ENCODE peak calls at places on chromosome 10, in nine cellular contexts. One of them, this sample, is unnamed.

GRCh38 chr10:126618466-126618865 is 52.0 kb downstream of the C10orf90 start:
- DNase-seq in mesothelial cell of epicardium: no peak
- DNase-seq in PC-3: peak; percentile 19
- DNase-seq in AG09309: no peak
- DNase-seq in WTC11: no peak
- DNase-seq in Calu3: no peak
- DNase-seq in A549: no peak
- DNase-seq in HFF-Myc: no peak
- DNase-seq in cardiac muscle cell: no peak
- DNase-seq in this sample: no peak

GRCh38 chr10:51109821-51110533 is 35.7 kb downstream of the PRKG1 start:
- DNase-seq in mesothelial cell of epicardium: no peak
- DNase-seq in PC-3: peak; percentile 99
- DNase-seq in AG09309: peak; percentile 28
- DNase-seq in WTC11: no peak
- DNase-seq in Calu3: no peak
- DNase-seq in A549: no peak
- DNase-seq in HFF-Myc: no peak
- DNase-seq in cardiac muscle cell: no peak
- DNase-seq in this sample: peak; percentile 12

GRCh38 chr10:30854656-30855055 is 177.0 kb downstream of the ZNF438 start:
- DNase-seq in mesothelial cell of epicardium: no peak
- DNase-seq in PC-3: no peak
- DNase-seq in AG09309: no peak
- DNase-seq in WTC11: no peak
- DNase-seq in Calu3: no peak
- DNase-seq in A549: no peak
- DNase-seq in HFF-Myc: no peak
- DNase-seq in cardiac muscle cell: no peak
- DNase-seq in this sample: no peak

GRCh38 chr10:101625821-101626412 is 37.8 kb downstream of the DPCD start:
- DNase-seq in mesothelial cell of epicardium: no peak
- DNase-seq in PC-3: no peak
- DNase-seq in AG09309: no peak
- DNase-seq in WTC11: no peak
- DNase-seq in Calu3: no peak
- DNase-seq in A549: no peak
- DNase-seq in HFF-Myc: no peak
- DNase-seq in cardiac muscle cell: no peak
- DNase-seq in this sample: no peak

GRCh38 chr10:17038627-17039026 is 91.0 kb downstream of the CUBN start:
- DNase-seq in mesothelial cell of epicardium: no peak
- DNase-seq in PC-3: no peak
- DNase-seq in AG09309: peak; percentile 71
- DNase-seq in WTC11: no peak
- DNase-seq in Calu3: no peak
- DNase-seq in A549: no peak
- DNase-seq in HFF-Myc: no peak
- DNase-seq in cardiac muscle cell: no peak
- DNase-seq in this sample: peak; percentile 93

GRCh38 chr10:116490028-116490662 is 55.6 kb upstream of the PNLIP start:
- DNase-seq in mesothelial cell of epicardium: no peak
- DNase-seq in PC-3: peak; percentile 44
- DNase-seq in AG09309: no peak
- DNase-seq in WTC11: no peak
- DNase-seq in Calu3: no peak
- DNase-seq in A549: peak; percentile 15
- DNase-seq in HFF-Myc: peak; percentile 6
- DNase-seq in cardiac muscle cell: peak; percentile 53
- DNase-seq in this sample: no peak

GRCh38 chr10:114709966-114710365 is 51.9 kb upstream of the ABLIM1 start:
- DNase-seq in mesothelial cell of epicardium: no peak
- DNase-seq in PC-3: peak; percentile 35
- DNase-seq in AG09309: peak; percentile 57
- DNase-seq in WTC11: no peak
- DNase-seq in Calu3: no peak
- DNase-seq in A549: no peak
- DNase-seq in HFF-Myc: no peak
- DNase-seq in cardiac muscle cell: no peak
- DNase-seq in this sample: no peak

GRCh38 chr10:122551450-122551849 is 9.1 kb upstream of the DMBT1 start:
- DNase-seq in mesothelial cell of epicardium: no peak
- DNase-seq in PC-3: no peak
- DNase-seq in AG09309: no peak
- DNase-seq in WTC11: no peak
- DNase-seq in Calu3: no peak
- DNase-seq in A549: no peak
- DNase-seq in HFF-Myc: no peak
- DNase-seq in cardiac muscle cell: peak; percentile 41
- DNase-seq in this sample: no peak

GRCh38 chr10:120456626-120457430 is at the start of gene PLPP4:
- DNase-seq in mesothelial cell of epicardium: peak; percentile 64
- DNase-seq in PC-3: peak; percentile 53
- DNase-seq in AG09309: no peak
- DNase-seq in WTC11: peak; percentile 52
- DNase-seq in Calu3: peak; percentile 33
- DNase-seq in A549: no peak
- DNase-seq in HFF-Myc: no peak
- DNase-seq in cardiac muscle cell: peak; percentile 76
- DNase-seq in this sample: no peak

GRCh38 chr10:103153765-103154197 is 39.3 kb downstream of the NT5C2 start:
- DNase-seq in mesothelial cell of epicardium: no peak
- DNase-seq in PC-3: peak; percentile 31
- DNase-seq in AG09309: no peak
- DNase-seq in WTC11: no peak
- DNase-seq in Calu3: no peak
- DNase-seq in A549: no peak
- DNase-seq in HFF-Myc: no peak
- DNase-seq in cardiac muscle cell: no peak
- DNase-seq in this sample: no peak

GRCh38 chr10:72928798-72929197 is 25.8 kb downstream of the PLA2G12B start:
- DNase-seq in mesothelial cell of epicardium: no peak
- DNase-seq in PC-3: no peak
- DNase-seq in AG09309: no peak
- DNase-seq in WTC11: no peak
- DNase-seq in Calu3: no peak
- DNase-seq in A549: no peak
- DNase-seq in HFF-Myc: no peak
- DNase-seq in cardiac muscle cell: no peak
- DNase-seq in this sample: no peak
- TF ChIP-seq CTCF in mesothelial cell of epicardium: no peak
- TF ChIP-seq CTCF in PC-3: no peak
- TF ChIP-seq CTCF in AG09309: no peak
- TF ChIP-seq CTCF in WTC11: no peak
- TF ChIP-seq CTCF in Calu3: no peak
- TF ChIP-seq CTCF in A549: no peak
- TF ChIP-seq CTCF in HFF-Myc: no peak
- TF ChIP-seq CTCF in cardiac muscle cell: no peak
- TF ChIP-seq CTCF in this sample: no peak

DNA sequence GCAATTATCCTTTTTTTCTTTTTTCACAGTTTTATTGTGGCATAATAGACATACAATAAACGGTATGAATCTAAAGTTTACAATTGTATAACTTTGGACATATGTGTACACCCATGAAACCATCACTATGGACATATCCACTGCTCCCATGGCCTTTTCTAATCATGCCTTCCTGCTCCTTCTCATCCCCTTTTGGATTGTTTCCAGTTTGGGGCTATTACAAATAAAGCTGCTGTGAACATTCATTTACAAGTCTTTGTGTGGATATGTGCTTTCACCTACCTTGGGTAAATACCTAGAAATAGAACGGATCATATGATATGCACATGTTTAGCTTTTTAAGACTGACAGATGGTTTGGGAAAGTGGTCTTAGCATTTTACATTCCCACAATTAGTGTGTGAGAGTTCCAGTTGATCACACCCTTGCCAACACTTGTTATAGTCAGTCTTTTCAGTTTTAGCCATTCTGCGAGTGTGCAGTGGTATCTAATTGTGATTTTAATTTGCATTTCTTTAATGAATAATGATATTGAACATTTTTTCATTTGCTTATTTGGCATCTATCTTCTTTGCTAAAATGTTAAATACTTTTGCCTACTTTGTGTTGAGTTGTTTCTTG is 120.9 kb upstream of the KAT6B start:
- DNase-seq in mesothelial cell of epicardium: no peak
- DNase-seq in PC-3: no peak
- DNase-seq in AG09309: no peak
- DNase-seq in WTC11: no peak
- DNase-seq in Calu3: no peak
- DNase-seq in A549: no peak
- DNase-seq in HFF-Myc: no peak
- DNase-seq in cardiac muscle cell: no peak
- DNase-seq in this sample: no peak
- TF ChIP-seq CTCF in mesothelial cell of epicardium: no peak
- TF ChIP-seq CTCF in PC-3: no peak
- TF ChIP-seq CTCF in AG09309: no peak
- TF ChIP-seq CTCF in WTC11: no peak
- TF ChIP-seq CTCF in Calu3: no peak
- TF ChIP-seq CTCF in A549: no peak
- TF ChIP-seq CTCF in HFF-Myc: no peak
- TF ChIP-seq CTCF in cardiac muscle cell: no peak
- TF ChIP-seq CTCF in this sample: no peak

GRCh38 chr10:3766046-3766761 is 18.8 kb downstream of the KLF6 start:
- DNase-seq in mesothelial cell of epicardium: no peak
- DNase-seq in PC-3: peak; percentile 59
- DNase-seq in AG09309: no peak
- DNase-seq in WTC11: no peak
- DNase-seq in Calu3: no peak
- DNase-seq in A549: no peak
- DNase-seq in HFF-Myc: no peak
- DNase-seq in cardiac muscle cell: no peak
- DNase-seq in this sample: no peak

GRCh38 chr10:3772349-3773222 is 12.4 kb downstream of the KLF6 start:
- DNase-seq in mesothelial cell of epicardium: no peak
- DNase-seq in PC-3: no peak
- DNase-seq in AG09309: no peak
- DNase-seq in WTC11: no peak
- DNase-seq in Calu3: no peak
- DNase-seq in A549: no peak
- DNase-seq in HFF-Myc: no peak
- DNase-seq in cardiac muscle cell: no peak
- DNase-seq in this sample: no peak

GRCh38 chr10:3773465-3774017 is 11.5 kb downstream of the KLF6 start:
- DNase-seq in mesothelial cell of epicardium: no peak
- DNase-seq in PC-3: no peak
- DNase-seq in AG09309: no peak
- DNase-seq in WTC11: no peak
- DNase-seq in Calu3: no peak
- DNase-seq in A549: no peak
- DNase-seq in HFF-Myc: peak; percentile 56
- DNase-seq in cardiac muscle cell: no peak
- DNase-seq in this sample: no peak

GRCh38 chr10:3770611-3771110 is 14.3 kb downstream of the KLF6 start:
- DNase-seq in mesothelial cell of epicardium: no peak
- DNase-seq in PC-3: no peak
- DNase-seq in AG09309: no peak
- DNase-seq in WTC11: no peak
- DNase-seq in Calu3: no peak
- DNase-seq in A549: no peak
- DNase-seq in HFF-Myc: no peak
- DNase-seq in cardiac muscle cell: no peak
- DNase-seq in this sample: no peak

DNA sequence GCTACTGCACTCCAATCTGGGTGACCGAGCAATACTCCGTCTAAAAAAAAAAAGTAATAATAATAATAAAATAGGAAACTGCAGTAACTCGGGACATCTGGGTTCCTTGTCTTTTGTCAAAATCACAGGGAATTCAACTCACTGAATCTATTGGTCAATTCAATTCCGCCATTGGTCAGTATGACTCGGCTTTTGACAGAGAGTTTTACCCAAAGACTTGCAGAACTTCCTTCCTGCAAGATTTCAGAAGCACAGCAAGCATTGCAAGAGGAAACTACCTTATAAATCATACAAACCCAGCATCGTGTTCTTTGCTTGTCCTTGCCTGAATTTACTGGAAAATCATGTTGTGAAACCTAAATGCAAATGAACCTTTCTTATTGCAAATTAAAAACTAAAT is 15.5 kb downstream of the KLF6 start:
- DNase-seq in mesothelial cell of epicardium: no peak
- DNase-seq in PC-3: no peak
- DNase-seq in AG09309: no peak
- DNase-seq in WTC11: no peak
- DNase-seq in Calu3: no peak
- DNase-seq in A549: no peak
- DNase-seq in HFF-Myc: no peak
- DNase-seq in cardiac muscle cell: no peak
- DNase-seq in this sample: no peak
- TF ChIP-seq CTCF in mesothelial cell of epicardium: no peak
- TF ChIP-seq CTCF in PC-3: no peak
- TF ChIP-seq CTCF in AG09309: no peak
- TF ChIP-seq CTCF in WTC11: no peak
- TF ChIP-seq CTCF in Calu3: no peak
- TF ChIP-seq CTCF in A549: no peak
- TF ChIP-seq CTCF in HFF-Myc: no peak
- TF ChIP-seq CTCF in cardiac muscle cell: no peak
- TF ChIP-seq CTCF in this sample: no peak

DNA sequence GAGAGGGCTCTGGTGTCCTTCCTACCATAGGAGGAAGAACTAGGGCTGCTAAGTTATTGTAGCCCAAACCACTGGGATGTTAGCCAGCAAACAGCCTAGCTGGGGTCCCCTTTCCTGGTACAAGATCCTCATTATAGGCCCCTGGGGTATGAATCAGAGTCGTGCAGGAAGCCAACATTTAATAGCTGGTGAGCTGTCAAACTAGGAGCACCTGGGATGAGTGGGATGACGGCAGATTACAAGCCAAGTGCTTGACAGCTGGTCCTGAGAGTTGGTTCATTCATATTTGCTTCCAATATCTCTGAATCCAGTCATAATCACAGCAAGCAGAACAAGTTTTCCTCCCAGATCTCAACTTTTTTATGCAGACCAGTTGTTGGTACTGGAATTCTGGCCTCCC is 25.1 kb upstream of the DNAJB12 start:
- DNase-seq in mesothelial cell of epicardium: no peak
- DNase-seq in PC-3: no peak
- DNase-seq in AG09309: no peak
- DNase-seq in WTC11: no peak
- DNase-seq in Calu3: no peak
- DNase-seq in A549: no peak
- DNase-seq in HFF-Myc: no peak
- DNase-seq in cardiac muscle cell: no peak
- DNase-seq in this sample: no peak
- TF ChIP-seq CTCF in mesothelial cell of epicardium: no peak
- TF ChIP-seq CTCF in PC-3: no peak
- TF ChIP-seq CTCF in AG09309: no peak
- TF ChIP-seq CTCF in WTC11: no peak
- TF ChIP-seq CTCF in Calu3: no peak
- TF ChIP-seq CTCF in A549: no peak
- TF ChIP-seq CTCF in HFF-Myc: no peak
- TF ChIP-seq CTCF in cardiac muscle cell: no peak
- TF ChIP-seq CTCF in this sample: no peak

This sample was measured in AG09319.